ENCODE peak calls at places on chromosome 18, in five cellular contexts. O is AG04449, J is heart left ventricle, F is sigmoid colon, X is fibroblast of villous mesenchyme. R is an unnamed sample.

GRCh38 chr18:62832282-62832681 is 116.9 kb downstream of the PHLPP1 start:
- DNase-seq in J (no peak), F (no peak), O (no peak), X (no peak), R (no peak)

GRCh38 chr18:61852496-61852895 is 40.3 kb downstream of the RNF152 start:
- DNase-seq in J (no peak), F (no peak), O (no peak), X (no peak), R (no peak)

GRCh38 chr18:34691626-34692025 is 18.5 kb upstream of the DTNA start:
- DNase-seq in F (no peak), X (no peak), J (no peak), O (no peak), R (no peak)

GRCh38 chr18:5294113-5294617 is 1.4 kb downstream of the ZBTB14 start:
- DNase-seq in O (no peak), X (no peak), F (peak), J (no peak), R (no peak)

GRCh38 chr18:67265464-67266245 is 250.9 kb downstream of the DSEL start:
- DNase-seq in F (no peak), O (peak), X (peak), J (no peak), R (peak)

GRCh38 chr18:74378179-74378682 is 62.6 kb downstream of the C18orf63 start:
- DNase-seq in J (no peak), X (no peak), O (no peak), F (no peak), R (no peak)

GRCh38 chr18:42048150-42048549 is 93.1 kb downstream of the PIK3C3 start:
- DNase-seq in F (no peak), J (no peak), X (peak), O (peak), R (peak)

GRCh38 chr18:63963610-63964256 is 6.1 kb upstream of the SERPINB8 start:
- DNase-seq in X (peak), O (no peak), J (peak), F (no peak), R (no peak)

GRCh38 chr18:67199993-67200617 is 316.4 kb downstream of the DSEL start:
- DNase-seq in F (no peak), X (peak), O (peak), J (no peak), R (peak)

GRCh38 chr18:29501952-29502351 is 1325.0 kb upstream of the CDH2 start:
- DNase-seq in J (no peak), X (peak), O (no peak), F (no peak), R (peak)

GRCh38 chr18:69830189-69830588 is 117.5 kb downstream of the CD226 start:
- DNase-seq in X (no peak), O (no peak), J (no peak), F (no peak), R (no peak)

GRCh38 chr18:37393945-37394609 is 171.5 kb downstream of the CELF4 start:
- DNase-seq in J (peak), F (peak), X (peak), O (peak), R (peak)

GRCh38 chr18:21090680-21091079 is 20.9 kb downstream of the ROCK1 start:
- DNase-seq in O (no peak), J (no peak), F (no peak), X (no peak), R (no peak)

GRCh38 chr18:76593838-76594237 is 98.8 kb upstream of the ZNF516 start:
- DNase-seq in F (no peak), J (no peak), O (no peak), X (no peak), R (no peak)

GRCh38 chr18:2968559-2968958 is 44.4 kb downstream of the LPIN2 start:
- DNase-seq in J (no peak), O (no peak), F (no peak), X (peak), R (no peak)

GRCh38 chr18:33560686-33561370 is 17.2 kb upstream of the ASXL3 start:
- DNase-seq in F (no peak), J (no peak), O (no peak), X (peak), R (no peak)

GRCh38 chr18:1999387-1999786 is 571.9 kb downstream of the METTL4 start:
- DNase-seq in X (no peak), O (no peak), J (no peak), F (no peak), R (no peak)

GRCh38 chr18:74514860-74515495 is 18.8 kb downstream of the CNDP2 start:
- DNase-seq in F (peak), O (no peak), J (no peak), X (no peak), R (no peak)

GRCh38 chr18:8003878-8004675 is 437.0 kb downstream of the PTPRM start:
- DNase-seq in J (no peak), O (no peak), F (no peak), X (no peak), R (no peak)

GRCh38 chr18:67483952-67484351 is 32.6 kb downstream of the DSEL start:
- DNase-seq in J (no peak), X (no peak), O (no peak), F (no peak), R (no peak)

GRCh38 chr18:44949967-44950366 is 269.3 kb downstream of the SETBP1 start:
- DNase-seq in J (no peak), O (no peak), F (no peak), X (no peak), R (no peak)

GRCh38 chr18:13216732-13217465 is 1.7 kb upstream of the LDLRAD4 start:
- DNase-seq in F (peak), X (no peak), O (no peak), J (peak), R (no peak)
- H3K4me3 ChIP-seq in F (peak), X (no peak), O (no peak), J (peak), R (no peak)

GRCh38 chr18:50819027-50819726 is 639 bp downstream of the MRO start:
- DNase-seq in X (peak), O (no peak), F (peak), J (peak), R (no peak)
- TF ChIP-seq CTCF in X (no peak), O (no peak), F (no peak), J (no peak), R (no peak)

GRCh38 chr18:79400091-79400590 is 4.4 kb downstream of the NFATC1 start:
- DNase-seq in X (peak), J (peak), F (peak), O (no peak), R (no peak)
- H3K4me3 ChIP-seq in X (peak), J (peak), F (peak), O (peak), R (peak)

GRCh38 chr18:78445880-78446279 is 533.7 kb upstream of the SALL3 start:
- DNase-seq in F (no peak), O (no peak), X (no peak), J (no peak), R (no peak)

GRCh38 chr18:78448106-78448505 is 531.5 kb upstream of the SALL3 start:
- DNase-seq in F (no peak), O (no peak), J (no peak), X (no peak), R (no peak)
- TF ChIP-seq CTCF in F (no peak), O (no peak), J (no peak), X (no peak), R (no peak)

GRCh38 chr18:48502906-48503305 is 35.9 kb upstream of the CTIF start:
- DNase-seq in X (no peak), J (no peak), O (no peak), F (no peak), R (no peak)

GRCh38 chr18:48504819-48505218 is 34.0 kb upstream of the CTIF start:
- DNase-seq in F (no peak), J (no peak), O (no peak), X (no peak), R (no peak)
- H3K4me3 ChIP-seq in F (no peak), J (no peak), O (no peak), X (no peak), R (no peak)